ENCODE peak calls at places on chromosomes 12 and 14, in nine cellular contexts. One of them, this sample, is unnamed.

GRCh38 chr12:19869413-19869812 is 430.1 kb downstream of the AEBP2 start:
- DNase-seq in GM13976: no peak
- DNase-seq in BJ: no peak
- DNase-seq in HFFc6: no peak
- DNase-seq in IMR-90: no peak
- DNase-seq in AG10803: no peak
- DNase-seq in MM.1S: no peak
- DNase-seq in nephron progenitor cell: no peak
- DNase-seq in heart left ventricle: no peak
- DNase-seq in this sample: no peak

GRCh38 chr12:73057428-73057827 is 785.3 kb downstream of the TRHDE start:
- DNase-seq in GM13976: no peak
- DNase-seq in BJ: no peak
- DNase-seq in HFFc6: no peak
- DNase-seq in IMR-90: no peak
- DNase-seq in AG10803: no peak
- DNase-seq in MM.1S: no peak
- DNase-seq in nephron progenitor cell: no peak
- DNase-seq in heart left ventricle: no peak
- DNase-seq in this sample: no peak

GRCh38 chr12:126727218-126727601 is 1539.8 kb upstream of the TMEM132C start:
- DNase-seq in GM13976: no peak
- DNase-seq in BJ: no peak
- DNase-seq in HFFc6: no peak
- DNase-seq in IMR-90: no peak
- DNase-seq in AG10803: no peak
- DNase-seq in MM.1S: no peak
- DNase-seq in nephron progenitor cell: no peak
- DNase-seq in heart left ventricle: no peak
- DNase-seq in this sample: no peak

GRCh38 chr12:32877670-32878459 is 18.7 kb downstream of the PKP2 start:
- DNase-seq in GM13976: no peak
- DNase-seq in BJ: no peak
- DNase-seq in HFFc6: no peak
- DNase-seq in IMR-90: no peak
- DNase-seq in AG10803: peak; percentile 5
- DNase-seq in MM.1S: no peak
- DNase-seq in nephron progenitor cell: no peak
- DNase-seq in heart left ventricle: peak; percentile 88
- DNase-seq in this sample: no peak

GRCh38 chr12:103560604-103561101 is 26.4 kb upstream of the STAB2 start:
- DNase-seq in GM13976: no peak
- DNase-seq in BJ: peak; percentile 92
- DNase-seq in HFFc6: peak; percentile 98
- DNase-seq in IMR-90: peak; percentile 98
- DNase-seq in AG10803: peak; percentile 98
- DNase-seq in MM.1S: no peak
- DNase-seq in nephron progenitor cell: no peak
- DNase-seq in heart left ventricle: no peak
- DNase-seq in this sample: no peak

GRCh38 chr14:51581017-51581881 is 70.5 kb upstream of the FRMD6 start:
- DNase-seq in GM13976: no peak
- DNase-seq in BJ: peak; percentile 80
- DNase-seq in HFFc6: peak; percentile 87
- DNase-seq in IMR-90: peak; percentile 94
- DNase-seq in AG10803: peak; percentile 77
- DNase-seq in MM.1S: no peak
- DNase-seq in nephron progenitor cell: no peak
- DNase-seq in heart left ventricle: no peak
- DNase-seq in this sample: no peak

GRCh38 chr12:68370006-68370590 is 37.9 kb upstream of the MDM1 start:
- DNase-seq in GM13976: no peak
- DNase-seq in BJ: no peak
- DNase-seq in HFFc6: no peak
- DNase-seq in IMR-90: no peak
- DNase-seq in AG10803: no peak
- DNase-seq in MM.1S: no peak
- DNase-seq in nephron progenitor cell: no peak
- DNase-seq in heart left ventricle: no peak
- DNase-seq in this sample: no peak

GRCh38 chr12:9273276-9273675 is 65.1 kb upstream of the PZP start:
- DNase-seq in GM13976: no peak
- DNase-seq in BJ: peak; percentile 31
- DNase-seq in HFFc6: peak; percentile 23
- DNase-seq in IMR-90: peak; percentile 58
- DNase-seq in AG10803: peak; percentile 6
- DNase-seq in MM.1S: no peak
- DNase-seq in nephron progenitor cell: no peak
- DNase-seq in heart left ventricle: no peak
- DNase-seq in this sample: no peak

GRCh38 chr14:29529418-29529817 is 398.2 kb downstream of the PRKD1 start:
- DNase-seq in GM13976: no peak
- DNase-seq in BJ: no peak
- DNase-seq in HFFc6: no peak
- DNase-seq in IMR-90: peak; percentile 13
- DNase-seq in AG10803: no peak
- DNase-seq in MM.1S: no peak
- DNase-seq in nephron progenitor cell: peak; percentile 14
- DNase-seq in heart left ventricle: no peak
- DNase-seq in this sample: no peak

GRCh38 chr12:95978351-95978750 is 17.8 kb downstream of the HAL start:
- DNase-seq in GM13976: no peak
- DNase-seq in BJ: no peak
- DNase-seq in HFFc6: no peak
- DNase-seq in IMR-90: no peak
- DNase-seq in AG10803: no peak
- DNase-seq in MM.1S: no peak
- DNase-seq in nephron progenitor cell: no peak
- DNase-seq in heart left ventricle: no peak
- DNase-seq in this sample: no peak

GRCh38 chr14:104580961-104581360 is 1.4 kb downstream of the C14orf180 start:
- DNase-seq in GM13976: no peak
- DNase-seq in BJ: no peak
- DNase-seq in HFFc6: no peak
- DNase-seq in IMR-90: peak; percentile 4
- DNase-seq in AG10803: no peak
- DNase-seq in MM.1S: no peak
- DNase-seq in nephron progenitor cell: no peak
- DNase-seq in heart left ventricle: peak; percentile 91
- DNase-seq in this sample: no peak

GRCh38 chr12:95996034-95996658 is at the start of gene HAL:
- DNase-seq in GM13976: no peak
- DNase-seq in BJ: no peak
- DNase-seq in HFFc6: no peak
- DNase-seq in IMR-90: no peak
- DNase-seq in AG10803: peak; percentile 34
- DNase-seq in MM.1S: no peak
- DNase-seq in nephron progenitor cell: no peak
- DNase-seq in heart left ventricle: no peak
- DNase-seq in this sample: no peak

GRCh38 chr12:67091204-67091603 is 178.0 kb upstream of the CAND1 start:
- DNase-seq in GM13976: no peak
- DNase-seq in BJ: no peak
- DNase-seq in HFFc6: no peak
- DNase-seq in IMR-90: no peak
- DNase-seq in AG10803: no peak
- DNase-seq in MM.1S: no peak
- DNase-seq in nephron progenitor cell: no peak
- DNase-seq in heart left ventricle: peak; percentile 24
- DNase-seq in this sample: no peak

GRCh38 chr12:59044791-59045190 is 124.5 kb upstream of the LRIG3 start:
- DNase-seq in GM13976: no peak
- DNase-seq in BJ: no peak
- DNase-seq in HFFc6: no peak
- DNase-seq in IMR-90: no peak
- DNase-seq in AG10803: no peak
- DNase-seq in MM.1S: no peak
- DNase-seq in nephron progenitor cell: no peak
- DNase-seq in heart left ventricle: no peak
- DNase-seq in this sample: no peak

GRCh38 chr12:116880213-116880816 is 926 bp downstream of the HRK start:
- DNase-seq in GM13976: peak; percentile 27
- DNase-seq in BJ: no peak
- DNase-seq in HFFc6: no peak
- DNase-seq in IMR-90: no peak
- DNase-seq in AG10803: no peak
- DNase-seq in MM.1S: no peak
- DNase-seq in nephron progenitor cell: no peak
- DNase-seq in heart left ventricle: no peak
- DNase-seq in this sample: no peak

GRCh38 chr12:7645395-7646177 is 20.1 kb downstream of the APOBEC1 start:
- DNase-seq in GM13976: peak; percentile 59
- DNase-seq in BJ: no peak
- DNase-seq in HFFc6: peak; percentile 22
- DNase-seq in IMR-90: peak; percentile 31
- DNase-seq in AG10803: peak; percentile 29
- DNase-seq in MM.1S: peak; percentile 37
- DNase-seq in nephron progenitor cell: peak; percentile 48
- DNase-seq in heart left ventricle: no peak
- DNase-seq in this sample: no peak

GRCh38 chr14:70698288-70698687 is 56.6 kb downstream of the TTC9 start:
- DNase-seq in GM13976: no peak
- DNase-seq in BJ: no peak
- DNase-seq in HFFc6: peak; percentile 49
- DNase-seq in IMR-90: peak; percentile 19
- DNase-seq in AG10803: peak; percentile 35
- DNase-seq in MM.1S: no peak
- DNase-seq in nephron progenitor cell: no peak
- DNase-seq in heart left ventricle: no peak
- DNase-seq in this sample: no peak

GRCh38 chr14:57060276-57060956 is 208.3 kb downstream of the EXOC5 start:
- DNase-seq in GM13976: peak; percentile 57
- DNase-seq in BJ: no peak
- DNase-seq in HFFc6: no peak
- DNase-seq in IMR-90: no peak
- DNase-seq in AG10803: no peak
- DNase-seq in MM.1S: peak; percentile 83
- DNase-seq in nephron progenitor cell: no peak
- DNase-seq in heart left ventricle: no peak
- DNase-seq in this sample: no peak

GRCh38 chr14:49980027-49980426 is 87.1 kb downstream of the ARF6 start:
- DNase-seq in GM13976: no peak
- DNase-seq in BJ: no peak
- DNase-seq in HFFc6: no peak
- DNase-seq in IMR-90: no peak
- DNase-seq in AG10803: no peak
- DNase-seq in MM.1S: no peak
- DNase-seq in nephron progenitor cell: no peak
- DNase-seq in heart left ventricle: no peak
- DNase-seq in this sample: no peak

GRCh38 chr14:101810897-101811620 is 49.5 kb downstream of the PPP2R5C start:
- DNase-seq in GM13976: no peak
- DNase-seq in BJ: no peak
- DNase-seq in HFFc6: peak; percentile 44
- DNase-seq in IMR-90: peak; percentile 38
- DNase-seq in AG10803: no peak
- DNase-seq in MM.1S: no peak
- DNase-seq in nephron progenitor cell: no peak
- DNase-seq in heart left ventricle: no peak
- DNase-seq in this sample: no peak

GRCh38 chr12:31728289-31728916 is 418 bp downstream of the AMN1 start:
- DNase-seq in GM13976: peak; percentile 49
- DNase-seq in BJ: no peak
- DNase-seq in HFFc6: peak; percentile 0
- DNase-seq in IMR-90: no peak
- DNase-seq in AG10803: no peak
- DNase-seq in MM.1S: no peak
- DNase-seq in nephron progenitor cell: no peak
- DNase-seq in heart left ventricle: peak; percentile 60
- DNase-seq in this sample: no peak

GRCh38 chr12:15629108-15629507 is 160.1 kb downstream of the EPS8 start:
- DNase-seq in GM13976: peak; percentile 4
- DNase-seq in BJ: peak; percentile 92
- DNase-seq in HFFc6: peak; percentile 81
- DNase-seq in IMR-90: peak; percentile 98
- DNase-seq in AG10803: peak; percentile 94
- DNase-seq in MM.1S: no peak
- DNase-seq in nephron progenitor cell: no peak
- DNase-seq in heart left ventricle: peak; percentile 74
- DNase-seq in this sample: no peak

GRCh38 chr12:133057446-133057845 is 20.1 kb downstream of the ZNF84 start:
- DNase-seq in GM13976: no peak
- DNase-seq in BJ: no peak
- DNase-seq in HFFc6: no peak
- DNase-seq in IMR-90: peak; percentile 2
- DNase-seq in AG10803: no peak
- DNase-seq in MM.1S: no peak
- DNase-seq in nephron progenitor cell: no peak
- DNase-seq in heart left ventricle: no peak
- DNase-seq in this sample: no peak

GRCh38 chr12:55092579-55092978 is 33.6 kb upstream of the OR9K2 start:
- DNase-seq in GM13976: no peak
- DNase-seq in BJ: no peak
- DNase-seq in HFFc6: no peak
- DNase-seq in IMR-90: no peak
- DNase-seq in AG10803: no peak
- DNase-seq in MM.1S: no peak
- DNase-seq in nephron progenitor cell: no peak
- DNase-seq in heart left ventricle: no peak
- DNase-seq in this sample: no peak
- TF ChIP-seq CTCF in GM13976: no peak
- TF ChIP-seq CTCF in BJ: no peak
- TF ChIP-seq CTCF in HFFc6: peak; percentile 52
- TF ChIP-seq CTCF in IMR-90: no peak
- TF ChIP-seq CTCF in AG10803: no peak
- TF ChIP-seq CTCF in MM.1S: peak; percentile 11
- TF ChIP-seq CTCF in nephron progenitor cell: no peak
- TF ChIP-seq CTCF in heart left ventricle: no peak
- TF ChIP-seq CTCF in this sample: no peak

GRCh38 chr12:83156800-83157199 is 470.1 kb downstream of the TMTC2 start:
- DNase-seq in GM13976: no peak
- DNase-seq in BJ: no peak
- DNase-seq in HFFc6: no peak
- DNase-seq in IMR-90: no peak
- DNase-seq in AG10803: no peak
- DNase-seq in MM.1S: peak; percentile 18
- DNase-seq in nephron progenitor cell: no peak
- DNase-seq in heart left ventricle: no peak
- DNase-seq in this sample: no peak
- TF ChIP-seq CTCF in GM13976: no peak
- TF ChIP-seq CTCF in BJ: no peak
- TF ChIP-seq CTCF in HFFc6: no peak
- TF ChIP-seq CTCF in IMR-90: no peak
- TF ChIP-seq CTCF in AG10803: no peak
- TF ChIP-seq CTCF in MM.1S: no peak
- TF ChIP-seq CTCF in nephron progenitor cell: no peak
- TF ChIP-seq CTCF in heart left ventricle: no peak
- TF ChIP-seq CTCF in this sample: no peak

GRCh38 chr14:54503476-54503875 is 6.2 kb upstream of the CGRRF1 start:
- DNase-seq in GM13976: no peak
- DNase-seq in BJ: no peak
- DNase-seq in HFFc6: peak; percentile 56
- DNase-seq in IMR-90: peak; percentile 47
- DNase-seq in AG10803: peak; percentile 67
- DNase-seq in MM.1S: peak; percentile 33
- DNase-seq in nephron progenitor cell: no peak
- DNase-seq in heart left ventricle: no peak
- DNase-seq in this sample: no peak
- TF ChIP-seq CTCF in GM13976: no peak
- TF ChIP-seq CTCF in BJ: peak; percentile 62
- TF ChIP-seq CTCF in HFFc6: peak; percentile 69
- TF ChIP-seq CTCF in IMR-90: peak; percentile 52
- TF ChIP-seq CTCF in AG10803: peak; percentile 58
- TF ChIP-seq CTCF in MM.1S: peak; percentile 42
- TF ChIP-seq CTCF in nephron progenitor cell: peak; percentile 22
- TF ChIP-seq CTCF in heart left ventricle: peak; percentile 18
- TF ChIP-seq CTCF in this sample: peak; percentile 76

GRCh38 chr12:27807063-27807703 is 27.1 kb upstream of the MANSC4 start:
- DNase-seq in GM13976: no peak
- DNase-seq in BJ: no peak
- DNase-seq in HFFc6: no peak
- DNase-seq in IMR-90: no peak
- DNase-seq in AG10803: no peak
- DNase-seq in MM.1S: no peak
- DNase-seq in nephron progenitor cell: no peak
- DNase-seq in heart left ventricle: no peak
- DNase-seq in this sample: no peak
- TF ChIP-seq CTCF in GM13976: no peak
- TF ChIP-seq CTCF in BJ: no peak
- TF ChIP-seq CTCF in HFFc6: no peak
- TF ChIP-seq CTCF in IMR-90: no peak
- TF ChIP-seq CTCF in AG10803: no peak
- TF ChIP-seq CTCF in MM.1S: no peak
- TF ChIP-seq CTCF in nephron progenitor cell: no peak
- TF ChIP-seq CTCF in heart left ventricle: no peak
- TF ChIP-seq CTCF in this sample: peak; percentile 22

This sample was measured in chondrocyte.